ENCODE peak calls at places on chromosome 15, in nine cellular contexts. H, P, L, E, J, Q, A, M and N are unnamed samples.

GRCh38 chr15:79816565-79816964 is 80.2 kb downstream of the MTHFS start:
- DNase-seq in H (no peak), P (no peak), L (no peak), E (no peak), J (no peak), Q (no peak), A (no peak), M (no peak), N (no peak)

GRCh38 chr15:43769584-43770228 is 7.1 kb downstream of the ELL3 start:
- DNase-seq in H (peak), P (no peak), L (peak), E (no peak), J (peak), Q (peak), A (no peak), M (peak), N (no peak)

GRCh38 chr15:88912500-88912921 is 668 bp downstream of the MFGE8 start:
- DNase-seq in H (peak), P (no peak), L (peak), E (no peak), J (peak), Q (no peak), A (no peak), M (peak), N (no peak)

GRCh38 chr15:62857411-62857853 is 185.1 kb upstream of the TPM1 start:
- DNase-seq in H (no peak), P (no peak), L (no peak), E (no peak), J (no peak), Q (no peak), A (no peak), M (no peak), N (no peak)

GRCh38 chr15:69298697-69299441 is at the start of gene PAQR5:
- DNase-seq in H (peak), P (no peak), L (peak), E (no peak), J (no peak), Q (peak), A (no peak), M (peak), N (no peak)

GRCh38 chr15:93018574-93018973 is 70.4 kb downstream of the RGMA start:
- DNase-seq in H (no peak), P (no peak), L (peak), E (no peak), J (peak), Q (no peak), A (no peak), M (no peak), N (no peak)

GRCh38 chr15:56598991-56599390 is 134.1 kb upstream of the MNS1 start:
- DNase-seq in H (no peak), P (no peak), L (peak), E (no peak), J (peak), Q (peak), A (no peak), M (no peak), N (no peak)

GRCh38 chr15:26134812-26135211 is 271.7 kb upstream of the ATP10A start:
- DNase-seq in H (no peak), P (no peak), L (no peak), E (no peak), J (no peak), Q (no peak), A (no peak), M (no peak), N (no peak)

GRCh38 chr15:34160735-34161134 is 49.2 kb downstream of the KATNBL1 start:
- DNase-seq in H (peak), P (no peak), L (no peak), E (no peak), J (no peak), Q (no peak), A (no peak), M (no peak), N (no peak)

GRCh38 chr15:89817701-89818280 is 3.1 kb upstream of the ANPEP start:
- DNase-seq in H (no peak), P (no peak), L (peak), E (no peak), J (no peak), Q (no peak), A (no peak), M (no peak), N (no peak)

GRCh38 chr15:77623008-77623877 is 9.5 kb downstream of the LINGO1 start:
- DNase-seq in H (peak), P (no peak), L (no peak), E (no peak), J (no peak), Q (peak), A (no peak), M (no peak), N (no peak)

GRCh38 chr15:67085237-67085817 is 19.9 kb downstream of the SMAD3 start:
- DNase-seq in H (no peak), P (no peak), L (peak), E (no peak), J (no peak), Q (no peak), A (no peak), M (no peak), N (no peak)

GRCh38 chr15:74642328-74642723 is 26.7 kb downstream of the CLK3 start:
- DNase-seq in H (no peak), P (no peak), L (no peak), E (no peak), J (no peak), Q (no peak), A (no peak), M (no peak), N (no peak)

GRCh38 chr15:66846031-66846430 is 144.0 kb downstream of the SMAD6 start:
- DNase-seq in H (no peak), P (no peak), L (no peak), E (no peak), J (no peak), Q (no peak), A (no peak), M (no peak), N (no peak)

GRCh38 chr15:34886134-34886533 is 83.4 kb downstream of the AQR start:
- DNase-seq in H (no peak), P (no peak), L (no peak), E (no peak), J (no peak), Q (no peak), A (no peak), M (no peak), N (no peak)